ENCODE peak calls at places on chromosomes 5 and 9, in six cellular contexts. L is choroid plexus epithelial cell, N is OCI-LY7, B is tibial artery, T is NCI-H82, Y is NCI-H748 treated with DMSO at 0.1 percent for 48 hours. C is an unnamed sample.

GRCh38 chr9:4497855-4498254 is 7.6 kb downstream of the SLC1A1 start:
- DNase-seq in L (peak), N (no peak), B (no peak), T (no peak), Y (no peak), C (no peak)

GRCh38 chr9:93601063-93601462 is 24.7 kb downstream of the PHF2 start:
- DNase-seq in L (no peak), N (no peak), B (peak), T (no peak), Y (no peak), C (peak)

GRCh38 chr5:126846756-126847155 is 69.8 kb downstream of the LMNB1 start:
- DNase-seq in L (no peak), N (no peak), B (no peak), T (peak), Y (no peak), C (no peak)

GRCh38 chr5:53948598-53948997 is 361.8 kb downstream of the ARL15 start:
- DNase-seq in L (no peak), N (no peak), B (no peak), T (no peak), Y (no peak), C (no peak)

GRCh38 chr5:68368280-68368679 is 152.7 kb downstream of the PIK3R1 start:
- DNase-seq in L (no peak), N (no peak), B (no peak), T (no peak), Y (no peak), C (no peak)

GRCh38 chr5:113202904-113203716 is 226.5 kb downstream of the DCP2 start:
- DNase-seq in L (peak), N (no peak), B (no peak), T (peak), Y (no peak), C (peak)

GRCh38 chr5:113293613-113294340 is 141.0 kb downstream of the TSSK1B start:
- DNase-seq in L (peak), N (no peak), B (no peak), T (peak), Y (peak), C (no peak)

GRCh38 chr9:38368731-38369130 is 23.8 kb upstream of the ALDH1B1 start:
- DNase-seq in L (no peak), N (no peak), B (no peak), T (no peak), Y (no peak), C (no peak)

GRCh38 chr5:136053336-136054121 is 24.7 kb downstream of the TGFBI start:
- DNase-seq in L (peak), N (no peak), B (peak), T (no peak), Y (no peak), C (peak)

GRCh38 chr9:79129865-79130480 is 441.8 kb upstream of the TLE4 start:
- DNase-seq in L (peak), N (peak), B (peak), T (peak), Y (peak), C (no peak)

GRCh38 chr5:581941-582340 is 30.2 kb upstream of the CEP72 start:
- DNase-seq in L (no peak), N (no peak), B (no peak), T (no peak), Y (no peak), C (peak)

GRCh38 chr9:77876091-77876490 is 155.5 kb downstream of the GNAQ start:
- DNase-seq in L (peak), N (no peak), B (no peak), T (peak), Y (no peak), C (no peak)

GRCh38 chr5:133607451-133607850 is 4.9 kb downstream of the FSTL4 start:
- DNase-seq in L (no peak), N (no peak), B (no peak), T (peak), Y (no peak), C (no peak)

GRCh38 chr5:112479418-112479817 is 60.3 kb upstream of the EPB41L4A start:
- DNase-seq in L (peak), N (no peak), B (no peak), T (no peak), Y (no peak), C (no peak)

GRCh38 chr9:114266969-114267368 is 55.9 kb upstream of the ORM1 start:
- DNase-seq in L (no peak), N (no peak), B (no peak), T (no peak), Y (no peak), C (no peak)

GRCh38 chr9:5042661-5043178 is 57.6 kb downstream of the JAK2 start:
- DNase-seq in L (no peak), N (no peak), B (peak), T (no peak), Y (no peak), C (no peak)

GRCh38 chr9:122219856-122220672 is 8.7 kb downstream of the LHX6 start:
- DNase-seq in L (no peak), N (no peak), B (no peak), T (no peak), Y (no peak), C (no peak)

GRCh38 chr9:132443951-132444615 is 34.1 kb downstream of the CFAP77 start:
- DNase-seq in L (no peak), N (no peak), B (no peak), T (no peak), Y (no peak), C (no peak)

GRCh38 chr5:99187611-99188010 is 258.8 kb upstream of the CHD1 start:
- DNase-seq in L (no peak), N (no peak), B (no peak), T (no peak), Y (no peak), C (no peak)

GRCh38 chr5:11322133-11322532 is 561.1 kb upstream of the DAP start:
- DNase-seq in L (no peak), N (no peak), B (no peak), T (no peak), Y (no peak), C (no peak)

GRCh38 chr5:103519550-103519949 is 43.0 kb downstream of the NUDT12 start:
- DNase-seq in L (peak), N (no peak), B (no peak), T (peak), Y (no peak), C (no peak)

GRCh38 chr5:638501-639252 is 26.5 kb downstream of the CEP72 start:
- DNase-seq in L (no peak), N (no peak), B (no peak), T (no peak), Y (no peak), C (peak)

GRCh38 chr5:150440948-150441812 is 8.4 kb downstream of the RPS14 start:
- DNase-seq in L (no peak), N (no peak), B (no peak), T (peak), Y (no peak), C (no peak)

GRCh38 chr9:3361689-3362392 is 164.0 kb downstream of the RFX3 start:
- DNase-seq in L (no peak), N (no peak), B (no peak), T (no peak), Y (no peak), C (no peak)

GRCh38 chr5:154159343-154159742 is 31.2 kb upstream of the GALNT10 start:
- DNase-seq in L (peak), N (no peak), B (no peak), T (no peak), Y (no peak), C (no peak)

GRCh38 chr9:127612993-127613954 is 1.2 kb downstream of the STXBP1 start:
- DNase-seq in L (peak), N (no peak), B (peak), T (peak), Y (peak), C (peak)

GRCh38 chr9:91157891-91158660 is 203.6 kb downstream of the AUH start:
- DNase-seq in L (no peak), N (no peak), B (no peak), T (no peak), Y (no peak), C (no peak)